ENCODE peak calls at places on chromosomes 3 and 15, in seven cellular contexts. One of them, this sample, is unnamed.

GRCh38 chr3:46276497-46277099 is 34.3 kb downstream of the CCR3 start:
- DNase-seq in breast epithelium: no peak
- DNase-seq in NB4: peak
- DNase-seq in AG04450: no peak
- DNase-seq in fibroblast of lung: no peak
- DNase-seq in fibroblast of pulmonary artery: peak
- DNase-seq in heart right ventricle: peak
- DNase-seq in this sample: no peak

GRCh38 chr15:100902436-100903190 is 16.5 kb upstream of the LRRK1 start:
- DNase-seq in breast epithelium: peak
- DNase-seq in NB4: peak
- DNase-seq in AG04450: peak
- DNase-seq in fibroblast of lung: peak
- DNase-seq in fibroblast of pulmonary artery: peak
- DNase-seq in heart right ventricle: peak
- DNase-seq in this sample: peak

GRCh38 chr3:81326245-81326644 is 435.2 kb downstream of the GBE1 start:
- DNase-seq in breast epithelium: no peak
- DNase-seq in NB4: no peak
- DNase-seq in AG04450: no peak
- DNase-seq in fibroblast of lung: no peak
- DNase-seq in fibroblast of pulmonary artery: no peak
- DNase-seq in heart right ventricle: no peak
- DNase-seq in this sample: no peak

GRCh38 chr3:65412591-65412990 is 626.1 kb downstream of the MAGI1 start:
- DNase-seq in breast epithelium: no peak
- DNase-seq in NB4: no peak
- DNase-seq in AG04450: no peak
- DNase-seq in fibroblast of lung: no peak
- DNase-seq in fibroblast of pulmonary artery: no peak
- DNase-seq in heart right ventricle: peak
- DNase-seq in this sample: no peak

GRCh38 chr15:32852771-32853170 is 135.0 kb downstream of the GREM1 start:
- DNase-seq in breast epithelium: no peak
- DNase-seq in NB4: no peak
- DNase-seq in AG04450: no peak
- DNase-seq in fibroblast of lung: no peak
- DNase-seq in fibroblast of pulmonary artery: no peak
- DNase-seq in heart right ventricle: no peak
- DNase-seq in this sample: no peak

GRCh38 chr15:28013976-28014375 is 85.1 kb downstream of the OCA2 start:
- DNase-seq in breast epithelium: no peak
- DNase-seq in NB4: no peak
- DNase-seq in AG04450: no peak
- DNase-seq in fibroblast of lung: no peak
- DNase-seq in fibroblast of pulmonary artery: no peak
- DNase-seq in heart right ventricle: no peak
- DNase-seq in this sample: no peak

GRCh38 chr3:137946341-137946973 is 63.5 kb upstream of the CLDN18 start:
- DNase-seq in breast epithelium: no peak
- DNase-seq in NB4: peak
- DNase-seq in AG04450: peak
- DNase-seq in fibroblast of lung: peak
- DNase-seq in fibroblast of pulmonary artery: peak
- DNase-seq in heart right ventricle: peak
- DNase-seq in this sample: no peak

GRCh38 chr3:72345237-72345878 is 502.9 kb downstream of the SHQ1 start:
- DNase-seq in breast epithelium: no peak
- DNase-seq in NB4: peak
- DNase-seq in AG04450: no peak
- DNase-seq in fibroblast of lung: no peak
- DNase-seq in fibroblast of pulmonary artery: no peak
- DNase-seq in heart right ventricle: no peak
- DNase-seq in this sample: no peak

GRCh38 chr15:40906947-40907802 is 12.9 kb downstream of the VPS18 start:
- DNase-seq in breast epithelium: peak
- DNase-seq in NB4: no peak
- DNase-seq in AG04450: no peak
- DNase-seq in fibroblast of lung: no peak
- DNase-seq in fibroblast of pulmonary artery: no peak
- DNase-seq in heart right ventricle: peak
- DNase-seq in this sample: no peak

GRCh38 chr3:16599694-16600093 is 5.5 kb downstream of the DAZL start:
- DNase-seq in breast epithelium: no peak
- DNase-seq in NB4: no peak
- DNase-seq in AG04450: no peak
- DNase-seq in fibroblast of lung: no peak
- DNase-seq in fibroblast of pulmonary artery: no peak
- DNase-seq in heart right ventricle: no peak
- DNase-seq in this sample: no peak

GRCh38 chr3:16604433-16604832 is 790 bp downstream of the DAZL start:
- DNase-seq in breast epithelium: no peak
- DNase-seq in NB4: no peak
- DNase-seq in AG04450: no peak
- DNase-seq in fibroblast of lung: no peak
- DNase-seq in fibroblast of pulmonary artery: no peak
- DNase-seq in heart right ventricle: no peak
- DNase-seq in this sample: no peak

GRCh38 chr3:16600771-16601538 is 4.3 kb downstream of the DAZL start:
- DNase-seq in breast epithelium: peak
- DNase-seq in NB4: peak
- DNase-seq in AG04450: peak
- DNase-seq in fibroblast of lung: peak
- DNase-seq in fibroblast of pulmonary artery: peak
- DNase-seq in heart right ventricle: peak
- DNase-seq in this sample: peak

GRCh38 chr3:16604887-16605602 is at the start of gene DAZL:
- DNase-seq in breast epithelium: no peak
- DNase-seq in NB4: no peak
- DNase-seq in AG04450: no peak
- DNase-seq in fibroblast of lung: no peak
- DNase-seq in fibroblast of pulmonary artery: no peak
- DNase-seq in heart right ventricle: no peak
- DNase-seq in this sample: no peak

GRCh38 chr3:16601539-16602005 is 3.7 kb downstream of the DAZL start:
- DNase-seq in breast epithelium: no peak
- DNase-seq in NB4: no peak
- DNase-seq in AG04450: no peak
- DNase-seq in fibroblast of lung: no peak
- DNase-seq in fibroblast of pulmonary artery: no peak
- DNase-seq in heart right ventricle: no peak
- DNase-seq in this sample: no peak
- TF ChIP-seq CTCF in breast epithelium: no peak
- TF ChIP-seq CTCF in NB4: no peak
- TF ChIP-seq CTCF in AG04450: peak
- TF ChIP-seq CTCF in fibroblast of lung: no peak
- TF ChIP-seq CTCF in fibroblast of pulmonary artery: no peak
- TF ChIP-seq CTCF in heart right ventricle: peak
- TF ChIP-seq CTCF in this sample: no peak

GRCh38 chr15:55739641-55740040 is 3.3 kb downstream of the PRTG start:
- DNase-seq in breast epithelium: no peak
- DNase-seq in NB4: no peak
- DNase-seq in AG04450: no peak
- DNase-seq in fibroblast of lung: no peak
- DNase-seq in fibroblast of pulmonary artery: no peak
- DNase-seq in heart right ventricle: no peak
- DNase-seq in this sample: no peak

GRCh38 chr15:55741592-55742497 is 1.1 kb downstream of the PRTG start:
- DNase-seq in breast epithelium: no peak
- DNase-seq in NB4: no peak
- DNase-seq in AG04450: no peak
- DNase-seq in fibroblast of lung: no peak
- DNase-seq in fibroblast of pulmonary artery: no peak
- DNase-seq in heart right ventricle: peak
- DNase-seq in this sample: no peak

GRCh38 chr15:55740479-55740878 is 2.5 kb downstream of the PRTG start:
- DNase-seq in breast epithelium: no peak
- DNase-seq in NB4: no peak
- DNase-seq in AG04450: no peak
- DNase-seq in fibroblast of lung: no peak
- DNase-seq in fibroblast of pulmonary artery: no peak
- DNase-seq in heart right ventricle: no peak
- DNase-seq in this sample: no peak

GRCh38 chr15:55742498-55742926 is 440 bp downstream of the PRTG start:
- DNase-seq in breast epithelium: no peak
- DNase-seq in NB4: peak
- DNase-seq in AG04450: no peak
- DNase-seq in fibroblast of lung: peak
- DNase-seq in fibroblast of pulmonary artery: peak
- DNase-seq in heart right ventricle: peak
- DNase-seq in this sample: no peak

DNA sequence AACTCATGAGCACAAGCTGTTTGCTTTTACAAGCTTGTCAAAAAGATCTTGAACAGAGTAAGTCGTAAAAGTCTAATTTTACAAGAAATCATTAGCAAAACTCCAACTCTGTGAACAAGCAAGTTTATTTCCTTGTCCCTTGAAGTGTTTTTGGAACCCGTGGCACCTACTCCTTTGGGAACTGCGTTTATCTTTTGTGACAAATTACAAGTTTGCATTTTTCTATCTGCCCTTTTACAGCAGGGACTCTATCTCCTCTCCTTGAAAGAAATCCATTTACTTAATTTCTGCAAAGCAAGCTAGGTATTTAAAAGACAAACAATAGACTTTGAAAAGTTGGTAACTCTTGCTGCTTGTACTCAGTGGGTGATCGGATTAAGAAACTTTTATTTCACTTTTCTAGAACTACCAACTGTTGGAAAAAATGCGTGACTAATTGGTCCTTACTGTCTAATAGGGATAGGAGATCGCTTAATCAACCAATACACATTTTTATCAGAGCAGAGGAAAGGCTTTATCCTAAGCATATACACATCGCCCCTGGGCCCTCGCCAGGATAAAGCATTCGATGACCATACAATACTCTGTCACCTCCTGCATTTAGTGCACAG is 1.9 kb downstream of the PRTG start:
- DNase-seq in breast epithelium: no peak
- DNase-seq in NB4: no peak
- DNase-seq in AG04450: no peak
- DNase-seq in fibroblast of lung: no peak
- DNase-seq in fibroblast of pulmonary artery: no peak
- DNase-seq in heart right ventricle: no peak
- DNase-seq in this sample: no peak
- H3K4me3 ChIP-seq in breast epithelium: no peak
- H3K4me3 ChIP-seq in NB4: no peak
- H3K4me3 ChIP-seq in AG04450: no peak
- H3K4me3 ChIP-seq in fibroblast of lung: no peak
- H3K4me3 ChIP-seq in fibroblast of pulmonary artery: no peak
- H3K4me3 ChIP-seq in heart right ventricle: peak
- H3K4me3 ChIP-seq in this sample: peak

GRCh38 chr3:120420360-120420759 is 30.4 kb downstream of the FSTL1 start:
- DNase-seq in breast epithelium: no peak
- DNase-seq in NB4: no peak
- DNase-seq in AG04450: no peak
- DNase-seq in fibroblast of lung: no peak
- DNase-seq in fibroblast of pulmonary artery: no peak
- DNase-seq in heart right ventricle: no peak
- DNase-seq in this sample: no peak

GRCh38 chr3:120419797-120420196 is 31.0 kb downstream of the FSTL1 start:
- DNase-seq in breast epithelium: no peak
- DNase-seq in NB4: no peak
- DNase-seq in AG04450: no peak
- DNase-seq in fibroblast of lung: no peak
- DNase-seq in fibroblast of pulmonary artery: no peak
- DNase-seq in heart right ventricle: peak
- DNase-seq in this sample: no peak

GRCh38 chr3:120423432-120423831 is 27.4 kb downstream of the FSTL1 start:
- DNase-seq in breast epithelium: no peak
- DNase-seq in NB4: no peak
- DNase-seq in AG04450: no peak
- DNase-seq in fibroblast of lung: no peak
- DNase-seq in fibroblast of pulmonary artery: no peak
- DNase-seq in heart right ventricle: no peak
- DNase-seq in this sample: no peak

GRCh38 chr3:120418866-120419490 is 31.8 kb downstream of the FSTL1 start:
- DNase-seq in breast epithelium: peak
- DNase-seq in NB4: peak
- DNase-seq in AG04450: no peak
- DNase-seq in fibroblast of lung: no peak
- DNase-seq in fibroblast of pulmonary artery: peak
- DNase-seq in heart right ventricle: peak
- DNase-seq in this sample: no peak

DNA sequence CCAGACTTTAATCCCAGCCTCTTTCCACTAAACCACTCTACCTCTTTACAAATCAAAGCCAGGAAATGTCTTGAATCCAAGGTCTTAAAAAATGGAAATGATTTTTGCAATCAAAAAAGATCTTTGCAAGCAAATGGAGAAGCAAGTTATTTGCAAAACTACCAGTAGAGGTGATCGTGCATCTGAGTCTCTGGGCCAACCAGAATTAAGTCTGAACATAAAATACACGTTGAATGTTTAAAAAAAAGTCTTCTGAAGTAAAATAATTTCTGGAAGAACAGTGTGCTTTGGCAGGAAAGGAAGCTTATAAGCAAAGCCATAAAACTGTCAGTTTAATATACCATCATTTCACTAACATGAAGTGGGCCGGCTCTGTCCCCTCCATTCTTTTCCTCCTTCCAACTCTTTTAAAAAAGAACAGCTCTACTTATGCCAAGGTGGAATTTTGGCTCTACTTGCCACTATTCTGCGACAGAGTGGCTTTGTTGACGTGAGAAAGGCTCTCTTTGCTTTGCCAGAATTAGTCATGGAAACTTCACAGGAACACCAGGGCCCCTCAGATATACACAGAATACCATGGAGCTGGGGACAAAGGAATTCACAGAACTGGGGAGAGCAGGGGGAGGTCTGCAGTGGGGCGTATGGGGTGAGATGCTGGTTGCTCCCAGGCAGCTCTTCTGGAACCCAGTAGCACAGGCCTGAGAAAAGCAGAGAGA is 29.8 kb downstream of the FSTL1 start:
- DNase-seq in breast epithelium: no peak
- DNase-seq in NB4: no peak
- DNase-seq in AG04450: no peak
- DNase-seq in fibroblast of lung: peak
- DNase-seq in fibroblast of pulmonary artery: peak
- DNase-seq in heart right ventricle: peak
- DNase-seq in this sample: no peak
- TF ChIP-seq CTCF in breast epithelium: no peak
- TF ChIP-seq CTCF in NB4: no peak
- TF ChIP-seq CTCF in AG04450: peak
- TF ChIP-seq CTCF in fibroblast of lung: peak
- TF ChIP-seq CTCF in fibroblast of pulmonary artery: peak
- TF ChIP-seq CTCF in heart right ventricle: peak
- TF ChIP-seq CTCF in this sample: peak

GRCh38 chr15:55899537-55899936 is 93.9 kb downstream of the NEDD4 start:
- DNase-seq in breast epithelium: no peak
- DNase-seq in NB4: no peak
- DNase-seq in AG04450: no peak
- DNase-seq in fibroblast of lung: no peak
- DNase-seq in fibroblast of pulmonary artery: no peak
- DNase-seq in heart right ventricle: no peak
- DNase-seq in this sample: no peak
- H3K4me3 ChIP-seq in breast epithelium: no peak
- H3K4me3 ChIP-seq in NB4: no peak
- H3K4me3 ChIP-seq in AG04450: no peak
- H3K4me3 ChIP-seq in fibroblast of lung: no peak
- H3K4me3 ChIP-seq in fibroblast of pulmonary artery: no peak
- H3K4me3 ChIP-seq in heart right ventricle: no peak
- H3K4me3 ChIP-seq in this sample: no peak

This sample was measured in thoracic aorta.